ENCODE peak calls at places on chromosomes 3 and 15, in six cellular contexts. U, O, Q, A, L and S are unnamed samples.
A peak's percentile ranks its signal among the peaks of the same experiment; 100 is the strongest.

GRCh38 chr15:37536967-37537624 is 397.3 kb upstream of the TMCO5A start:
- DNase-seq in L (no peak), A (no peak), O (no peak), Q (no peak), U (no peak), S (no peak)

GRCh38 chr3:59446775-59447465 is 397.1 kb upstream of the CFAP20DC start:
- DNase-seq in L (no peak), O (no peak), U (no peak), A (no peak), Q (no peak), S (no peak)

GRCh38 chr3:14605070-14605469 is 46.5 kb upstream of the CCDC174 start:
- DNase-seq in O (no peak), Q (no peak), L (no peak), A (no peak), U (no peak), S (no peak)

GRCh38 chr15:95557226-95558046 is 773.1 kb upstream of the NR2F2 start:
- DNase-seq in O (peak; percentile 49), L (peak; percentile 88), A (peak; percentile 93), U (peak; percentile 92), Q (no peak), S (no peak)

GRCh38 chr3:62403765-62404164 is 30.4 kb upstream of the FEZF2 start:
- DNase-seq in L (no peak), A (no peak), O (no peak), Q (no peak), U (no peak), S (no peak)

GRCh38 chr3:65572175-65572777 is 466.4 kb downstream of the MAGI1 start:
- DNase-seq in L (no peak), Q (no peak), O (no peak), U (no peak), A (peak; percentile 50), S (no peak)

GRCh38 chr3:105409364-105409763 is 42.7 kb downstream of the ALCAM start:
- DNase-seq in L (no peak), U (peak; percentile 23), A (no peak), Q (no peak), O (no peak), S (no peak)

GRCh38 chr3:35733276-35733675 is 94.0 kb downstream of the ARPP21 start:
- DNase-seq in U (no peak), Q (no peak), O (no peak), A (no peak), L (no peak), S (no peak)

GRCh38 chr3:129626744-129627349 is 20.4 kb upstream of the PLXND1 start:
- DNase-seq in A (peak; percentile 76), Q (peak; percentile 93), U (peak; percentile 86), L (peak; percentile 73), O (peak; percentile 84), S (peak; percentile 71)

GRCh38 chr3:11665331-11665730 is 21.6 kb upstream of the VGLL4 start:
- DNase-seq in Q (no peak), O (no peak), U (no peak), L (no peak), A (no peak), S (no peak)

DNA sequence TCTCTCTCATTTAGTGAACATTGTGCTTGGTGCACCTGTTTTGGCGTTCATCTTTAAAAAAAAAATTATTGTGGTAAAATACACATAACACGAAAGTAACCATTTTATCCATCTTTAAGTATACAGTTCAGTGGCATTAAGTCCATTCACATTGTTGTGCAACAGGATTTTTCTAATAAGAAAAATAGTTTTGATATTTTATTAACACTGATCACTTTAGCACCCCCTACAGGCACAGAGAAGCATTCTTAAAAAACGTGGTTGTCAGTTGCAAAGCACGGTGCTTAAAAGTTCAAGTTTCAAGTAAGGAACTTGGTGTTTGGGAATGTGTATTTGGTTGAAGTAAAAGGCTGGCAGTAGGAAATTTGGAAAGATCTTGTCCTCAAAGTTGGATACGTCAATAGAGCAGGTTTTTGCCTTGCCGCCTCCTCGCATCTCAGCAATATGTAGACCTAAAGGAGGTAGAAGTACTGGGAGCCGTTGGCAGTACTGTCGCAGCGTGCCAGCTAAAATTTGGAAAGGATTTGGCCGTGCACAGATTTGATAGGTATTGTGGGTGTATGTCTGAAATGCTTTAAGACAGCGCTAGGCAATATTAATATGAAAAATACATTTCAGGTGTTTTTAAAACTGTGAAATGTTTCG is 110.4 kb downstream of the LRRC28 start:
- DNase-seq in L (peak; percentile 15), O (no peak), U (peak; percentile 38), A (peak; percentile 64), Q (no peak), S (no peak)
- TF ChIP-seq CTCF in L (peak; percentile 82), O (no peak), U (peak; percentile 35), A (peak; percentile 33), Q (no peak), S (peak; percentile 55)

GRCh38 chr3:171198781-171199472 is 172.4 kb upstream of the SLC2A2 start:
- DNase-seq in O (no peak), U (no peak), Q (no peak), L (no peak), A (no peak), S (no peak)

GRCh38 chr3:171193693-171194092 is 167.2 kb upstream of the SLC2A2 start:
- DNase-seq in A (no peak), O (no peak), L (no peak), Q (no peak), U (no peak), S (no peak)

GRCh38 chr3:171194965-171195364 is 168.4 kb upstream of the SLC2A2 start:
- DNase-seq in U (no peak), A (no peak), L (no peak), O (no peak), Q (no peak), S (no peak)

GRCh38 chr3:171192176-171192854 is 165.8 kb upstream of the SLC2A2 start:
- DNase-seq in L (peak; percentile 96), A (peak; percentile 85), O (no peak), Q (no peak), U (peak; percentile 87), S (no peak)

GRCh38 chr3:171195686-171196085 is 169.2 kb upstream of the SLC2A2 start:
- DNase-seq in A (no peak), O (no peak), L (no peak), Q (no peak), U (no peak), S (no peak)
- TF ChIP-seq CTCF in A (no peak), O (no peak), L (peak; percentile 58), Q (no peak), U (peak; percentile 12), S (peak; percentile 24)

GRCh38 chr3:123622766-123623165 is 37.9 kb upstream of the HACD2 start:
- DNase-seq in Q (no peak), O (no peak), U (peak; percentile 51), L (no peak), A (no peak), S (no peak)
- TF ChIP-seq CTCF in Q (no peak), O (no peak), U (no peak), L (no peak), A (no peak), S (no peak)

GRCh38 chr3:81003817-81004216 is 757.6 kb downstream of the GBE1 start:
- DNase-seq in L (no peak), Q (no peak), U (no peak), A (no peak), O (no peak), S (no peak)

GRCh38 chr3:81003008-81003407 is 758.4 kb downstream of the GBE1 start:
- DNase-seq in A (no peak), L (no peak), O (no peak), U (no peak), Q (no peak), S (no peak)

GRCh38 chr3:81005992-81006391 is 755.5 kb downstream of the GBE1 start:
- DNase-seq in U (no peak), A (no peak), L (no peak), O (no peak), Q (no peak), S (no peak)
- TF ChIP-seq CTCF in U (no peak), A (no peak), L (no peak), O (no peak), Q (no peak), S (peak; percentile 40)

DNA sequence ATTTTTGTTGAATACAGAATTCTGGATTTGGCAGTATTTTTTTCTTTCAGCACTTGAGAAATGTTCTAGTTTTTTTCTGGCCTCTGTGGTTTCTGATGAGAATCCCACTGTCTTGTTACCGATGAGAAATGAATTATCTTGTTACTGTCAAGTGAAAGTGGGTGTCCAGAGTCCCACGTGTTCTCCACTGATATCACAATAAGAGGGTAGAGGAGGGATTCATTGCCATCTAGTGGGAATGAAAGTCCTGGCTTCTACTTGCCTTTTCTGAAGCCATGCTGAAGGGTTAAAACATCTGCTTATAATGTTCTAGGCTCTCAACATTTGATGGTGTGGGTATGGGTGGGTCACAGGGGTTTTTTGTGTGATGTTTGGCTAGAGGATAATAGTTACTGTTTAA is 66.1 kb downstream of the SEC22A start:
- DNase-seq in U (no peak), A (no peak), L (no peak), Q (no peak), O (no peak), S (no peak)
- TF ChIP-seq CTCF in U (no peak), A (no peak), L (no peak), Q (no peak), O (no peak), S (no peak)

GRCh38 chr3:114035146-114035545 is 21.2 kb downstream of the CCDC191 start:
- DNase-seq in U (no peak), L (peak; percentile 34), A (no peak), O (no peak), Q (no peak), S (no peak)
- TF ChIP-seq CTCF in U (no peak), L (no peak), A (no peak), O (no peak), Q (no peak), S (no peak)

GRCh38 chr3:123297627-123297899 is 95.8 kb downstream of the SEC22A start:
- DNase-seq in Q (no peak), U (no peak), A (no peak), O (no peak), L (no peak), S (no peak)
- TF ChIP-seq CTCF in Q (no peak), U (peak; percentile 11), A (no peak), O (no peak), L (peak; percentile 6), S (no peak)

GRCh38 chr3:16767006-16767405 is 117.7 kb upstream of the PLCL2 start:
- DNase-seq in A (no peak), L (no peak), U (no peak), O (no peak), Q (no peak), S (no peak)
- TF ChIP-seq CTCF in A (no peak), L (no peak), U (no peak), O (no peak), Q (no peak), S (no peak)

GRCh38 chr15:69035205-69035917 is 20.9 kb downstream of the NOX5 start:
- DNase-seq in A (no peak), Q (no peak), U (peak; percentile 61), L (peak; percentile 15), O (no peak), S (no peak)
- TF ChIP-seq CTCF in A (no peak), Q (no peak), U (peak; percentile 12), L (peak; percentile 63), O (no peak), S (peak; percentile 52)